ENCODE peak calls at places on chromosomes 5 and 9, in five cellular contexts. One of them, this sample, is unnamed.
A peak's percentile ranks its signal among the peaks of the same experiment; 100 is the strongest.

GRCh38 chr9:109775516-109775915 is 4.5 kb upstream of the PALM2AKAP2 start:
- DNase-seq in neuronal stem cell: no peak
- DNase-seq in IMR-90: peak; percentile 76
- DNase-seq in trophoblast cell: no peak
- DNase-seq in mesendoderm: no peak
- DNase-seq in this sample: no peak

GRCh38 chr5:120457839-120458507 is 6.1 kb upstream of the PRR16 start:
- DNase-seq in neuronal stem cell: no peak
- DNase-seq in IMR-90: peak; percentile 29
- DNase-seq in trophoblast cell: peak; percentile 67
- DNase-seq in mesendoderm: peak; percentile 64
- DNase-seq in this sample: peak; percentile 80

GRCh38 chr5:63768221-63768620 is 194.0 kb downstream of the HTR1A start:
- DNase-seq in neuronal stem cell: no peak
- DNase-seq in IMR-90: no peak
- DNase-seq in trophoblast cell: no peak
- DNase-seq in mesendoderm: no peak
- DNase-seq in this sample: no peak

GRCh38 chr5:133980652-133981051 is 12.2 kb upstream of the C5orf15 start:
- DNase-seq in neuronal stem cell: no peak
- DNase-seq in IMR-90: no peak
- DNase-seq in trophoblast cell: no peak
- DNase-seq in mesendoderm: no peak
- DNase-seq in this sample: no peak

GRCh38 chr5:53191766-53192165 is 82.2 kb upstream of the MOCS2 start:
- DNase-seq in neuronal stem cell: no peak
- DNase-seq in IMR-90: peak; percentile 20
- DNase-seq in trophoblast cell: no peak
- DNase-seq in mesendoderm: no peak
- DNase-seq in this sample: no peak

GRCh38 chr9:78236511-78236950 is 656 bp downstream of the CEP78 start:
- DNase-seq in neuronal stem cell: no peak
- DNase-seq in IMR-90: no peak
- DNase-seq in trophoblast cell: no peak
- DNase-seq in mesendoderm: no peak
- DNase-seq in this sample: no peak

GRCh38 chr5:115551415-115551814 is 6.8 kb upstream of the FEM1C start:
- DNase-seq in neuronal stem cell: no peak
- DNase-seq in IMR-90: no peak
- DNase-seq in trophoblast cell: no peak
- DNase-seq in mesendoderm: no peak
- DNase-seq in this sample: no peak

GRCh38 chr9:87140142-87140541 is 192.8 kb upstream of the GAS1 start:
- DNase-seq in neuronal stem cell: no peak
- DNase-seq in IMR-90: no peak
- DNase-seq in trophoblast cell: no peak
- DNase-seq in mesendoderm: no peak
- DNase-seq in this sample: no peak

GRCh38 chr5:54136666-54137440 is 173.5 kb downstream of the ARL15 start:
- DNase-seq in neuronal stem cell: no peak
- DNase-seq in IMR-90: no peak
- DNase-seq in trophoblast cell: no peak
- DNase-seq in mesendoderm: no peak
- DNase-seq in this sample: no peak

GRCh38 chr9:78574354-78575036 is 277.6 kb downstream of the PSAT1 start:
- DNase-seq in neuronal stem cell: peak; percentile 59
- DNase-seq in IMR-90: no peak
- DNase-seq in trophoblast cell: no peak
- DNase-seq in mesendoderm: peak; percentile 27
- DNase-seq in this sample: no peak

GRCh38 chr5:96582343-96582742 is 79.8 kb upstream of the CAST start:
- DNase-seq in neuronal stem cell: no peak
- DNase-seq in IMR-90: peak; percentile 55
- DNase-seq in trophoblast cell: no peak
- DNase-seq in mesendoderm: no peak
- DNase-seq in this sample: no peak

GRCh38 chr9:20356392-20357206 is 265.7 kb downstream of the MLLT3 start:
- DNase-seq in neuronal stem cell: peak; percentile 74
- DNase-seq in IMR-90: peak; percentile 86
- DNase-seq in trophoblast cell: peak; percentile 48
- DNase-seq in mesendoderm: peak; percentile 90
- DNase-seq in this sample: peak; percentile 77

GRCh38 chr5:172658869-172659513 is 17.9 kb downstream of the NEURL1B start:
- DNase-seq in neuronal stem cell: no peak
- DNase-seq in IMR-90: peak; percentile 46
- DNase-seq in trophoblast cell: no peak
- DNase-seq in mesendoderm: no peak
- DNase-seq in this sample: no peak

GRCh38 chr5:178398856-178399722 is 166.5 kb upstream of the PHYKPL start:
- DNase-seq in neuronal stem cell: no peak
- DNase-seq in IMR-90: no peak
- DNase-seq in trophoblast cell: no peak
- DNase-seq in mesendoderm: no peak
- DNase-seq in this sample: no peak

DNA sequence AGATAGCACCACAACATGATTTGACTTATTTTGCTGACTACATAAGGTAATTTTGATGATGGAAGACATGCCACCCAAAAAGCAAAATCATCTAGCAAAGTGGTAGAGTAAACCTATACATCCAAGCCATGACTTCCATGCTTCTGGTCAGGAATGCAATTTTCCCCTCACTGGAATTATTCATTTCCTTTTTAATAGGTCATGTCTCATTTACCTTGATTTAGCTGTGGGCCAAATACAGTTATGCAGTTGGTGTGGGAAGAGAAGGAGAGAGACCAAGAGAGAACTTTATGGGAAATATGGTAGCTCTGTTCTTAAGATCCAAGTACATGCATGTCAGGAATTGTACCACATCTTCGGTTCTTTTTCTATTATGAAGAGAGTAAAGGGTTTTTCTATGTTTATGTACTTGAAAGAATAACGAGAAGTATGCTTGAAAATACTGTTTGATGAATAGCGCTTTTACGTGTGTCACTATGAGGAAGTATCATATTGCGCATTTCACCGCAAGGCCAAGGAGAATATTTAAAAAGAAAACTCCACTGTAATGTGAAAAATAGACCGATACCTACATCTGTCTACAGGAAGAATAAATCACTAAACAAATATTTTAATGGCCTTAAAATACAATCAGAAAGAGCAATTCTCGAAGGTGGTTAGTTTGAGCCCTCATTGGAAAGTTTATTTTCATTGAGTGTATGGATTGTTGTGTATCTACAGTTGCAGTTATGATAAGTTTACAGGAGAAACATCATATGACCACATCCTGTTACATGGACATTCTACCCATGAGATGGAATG is 134.0 kb downstream of the FOXD1 start:
- DNase-seq in neuronal stem cell: no peak
- DNase-seq in IMR-90: peak; percentile 54
- DNase-seq in trophoblast cell: no peak
- DNase-seq in mesendoderm: no peak
- DNase-seq in this sample: no peak
- H3K4me2 ChIP-seq in neuronal stem cell: no peak overlapping the region
- H3K4me2 ChIP-seq in IMR-90: no peak overlapping the region
- H3K4me2 ChIP-seq in trophoblast cell: no peak overlapping the region
- H3K4me2 ChIP-seq in mesendoderm: no peak overlapping the region
- H3K4me2 ChIP-seq in this sample: no peak overlapping the region

DNA sequence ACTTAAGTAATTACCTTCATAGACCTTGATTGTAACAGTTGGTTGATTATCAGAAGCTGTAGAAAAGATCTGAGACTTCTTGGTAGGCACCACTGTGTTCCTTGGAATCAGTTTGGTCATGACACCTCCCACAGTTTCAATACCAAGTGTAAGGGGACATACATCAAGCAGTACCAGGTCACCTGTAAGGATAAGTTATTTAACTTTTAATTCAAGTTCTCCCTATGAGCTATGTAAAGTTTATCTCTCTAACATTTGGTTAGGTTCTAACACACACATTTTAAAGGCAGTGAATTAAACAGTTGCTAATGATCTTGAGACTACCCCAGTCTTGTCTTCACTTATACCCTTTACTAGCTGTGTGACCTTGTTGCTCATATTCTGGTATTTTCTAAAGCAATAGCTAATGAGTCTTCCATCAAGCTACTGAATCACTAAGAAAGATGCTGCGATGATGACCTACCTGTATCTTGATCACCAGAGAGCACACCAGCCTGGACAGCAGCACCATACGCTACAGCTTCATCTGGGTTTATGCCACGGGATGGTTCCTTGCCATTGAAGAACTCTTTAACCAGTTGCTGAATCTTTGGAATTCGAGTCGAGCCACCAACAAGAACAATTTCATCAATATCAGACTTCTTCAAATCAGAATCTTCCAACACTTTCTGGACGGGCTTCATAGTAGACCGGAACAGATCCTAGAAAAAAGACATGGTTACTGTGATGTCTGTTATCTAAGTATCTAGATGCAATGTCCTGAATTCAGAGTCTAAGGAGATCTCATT is 2.8 kb downstream of the HSPA5 start:
- DNase-seq in neuronal stem cell: no peak
- DNase-seq in IMR-90: no peak
- DNase-seq in trophoblast cell: no peak
- DNase-seq in mesendoderm: no peak
- DNase-seq in this sample: no peak
- H3K9ac ChIP-seq in neuronal stem cell: no peak overlapping the region
- H3K9ac ChIP-seq in IMR-90: no peak overlapping the region
- H3K9ac ChIP-seq in trophoblast cell: no peak overlapping the region
- H3K9ac ChIP-seq in mesendoderm: peak overlapping the region; percentile 39
- H3K9ac ChIP-seq in this sample: no peak overlapping the region

GRCh38 chr9:136785956-136786355 is 5.2 kb upstream of the TMEM141 start:
- DNase-seq in neuronal stem cell: no peak
- DNase-seq in IMR-90: no peak
- DNase-seq in trophoblast cell: no peak
- DNase-seq in mesendoderm: no peak
- DNase-seq in this sample: no peak

GRCh38 chr9:136779808-136780207 is 11.3 kb upstream of the TMEM141 start:
- DNase-seq in neuronal stem cell: no peak
- DNase-seq in IMR-90: no peak
- DNase-seq in trophoblast cell: no peak
- DNase-seq in mesendoderm: no peak
- DNase-seq in this sample: no peak

GRCh38 chr9:136784997-136785361 is 6.2 kb upstream of the TMEM141 start:
- DNase-seq in neuronal stem cell: no peak
- DNase-seq in IMR-90: no peak
- DNase-seq in trophoblast cell: no peak
- DNase-seq in mesendoderm: no peak
- DNase-seq in this sample: no peak

GRCh38 chr9:136784249-136784996 is 6.7 kb upstream of the TMEM141 start:
- DNase-seq in neuronal stem cell: no peak
- DNase-seq in IMR-90: no peak
- DNase-seq in trophoblast cell: no peak
- DNase-seq in mesendoderm: no peak
- DNase-seq in this sample: no peak

GRCh38 chr9:136782452-136782851 is 8.7 kb upstream of the TMEM141 start:
- DNase-seq in neuronal stem cell: no peak
- DNase-seq in IMR-90: no peak
- DNase-seq in trophoblast cell: no peak
- DNase-seq in mesendoderm: no peak
- DNase-seq in this sample: no peak
- H2BK120ac ChIP-seq in neuronal stem cell: no peak overlapping the region
- H2BK120ac ChIP-seq in IMR-90: no peak overlapping the region
- H2BK120ac ChIP-seq in trophoblast cell: no peak overlapping the region
- H2BK120ac ChIP-seq in mesendoderm: no peak overlapping the region
- H2BK120ac ChIP-seq in this sample: no peak overlapping the region

GRCh38 chr5:109406719-109407118 is 3.1 kb downstream of the PJA2 start:
- DNase-seq in neuronal stem cell: no peak
- DNase-seq in IMR-90: no peak
- DNase-seq in trophoblast cell: no peak
- DNase-seq in mesendoderm: no peak
- DNase-seq in this sample: no peak
- H3K4me2 ChIP-seq in neuronal stem cell: no peak overlapping the region
- H3K4me2 ChIP-seq in IMR-90: no peak overlapping the region
- H3K4me2 ChIP-seq in trophoblast cell: no peak overlapping the region
- H3K4me2 ChIP-seq in mesendoderm: no peak overlapping the region
- H3K4me2 ChIP-seq in this sample: no peak overlapping the region

GRCh38 chr5:110021251-110021650 is 331.5 kb downstream of the MAN2A1 start:
- DNase-seq in neuronal stem cell: no peak
- DNase-seq in IMR-90: no peak
- DNase-seq in trophoblast cell: no peak
- DNase-seq in mesendoderm: no peak
- DNase-seq in this sample: no peak

GRCh38 chr5:110017854-110018253 is 328.1 kb downstream of the MAN2A1 start:
- DNase-seq in neuronal stem cell: no peak
- DNase-seq in IMR-90: no peak
- DNase-seq in trophoblast cell: no peak
- DNase-seq in mesendoderm: no peak
- DNase-seq in this sample: no peak

GRCh38 chr5:110019119-110019518 is 329.4 kb downstream of the MAN2A1 start:
- DNase-seq in neuronal stem cell: no peak
- DNase-seq in IMR-90: no peak
- DNase-seq in trophoblast cell: no peak
- DNase-seq in mesendoderm: no peak
- DNase-seq in this sample: no peak

GRCh38 chr5:110018509-110018908 is 328.8 kb downstream of the MAN2A1 start:
- DNase-seq in neuronal stem cell: no peak
- DNase-seq in IMR-90: no peak
- DNase-seq in trophoblast cell: no peak
- DNase-seq in mesendoderm: no peak
- DNase-seq in this sample: no peak

DNA sequence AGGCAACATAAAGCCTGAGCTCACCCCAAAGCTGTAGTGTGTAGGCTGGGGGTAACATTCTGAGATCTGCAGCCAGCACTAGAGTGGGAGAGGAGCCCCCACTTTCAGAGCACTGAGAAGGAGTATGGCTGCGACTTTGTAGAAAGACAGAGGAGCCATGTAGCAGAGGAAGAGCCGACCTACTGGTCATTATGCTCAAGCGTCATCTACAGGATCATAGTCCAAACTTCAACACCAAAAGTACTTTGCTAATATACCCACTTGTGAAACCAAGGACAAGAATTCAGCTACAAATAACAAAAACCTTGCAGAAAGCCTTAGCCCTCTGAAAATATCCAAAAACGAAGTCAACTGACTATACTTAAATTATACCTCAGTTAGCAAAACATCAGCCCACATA is 330.1 kb downstream of the MAN2A1 start:
- DNase-seq in neuronal stem cell: no peak
- DNase-seq in IMR-90: no peak
- DNase-seq in trophoblast cell: no peak
- DNase-seq in mesendoderm: no peak
- DNase-seq in this sample: no peak
- H3K9ac ChIP-seq in neuronal stem cell: no peak overlapping the region
- H3K9ac ChIP-seq in IMR-90: no peak overlapping the region
- H3K9ac ChIP-seq in trophoblast cell: no peak overlapping the region
- H3K9ac ChIP-seq in mesendoderm: no peak overlapping the region
- H3K9ac ChIP-seq in this sample: no peak overlapping the region

GRCh38 chr9:71857159-71857558 is 53.8 kb downstream of the ABHD17B start:
- DNase-seq in neuronal stem cell: no peak
- DNase-seq in IMR-90: no peak
- DNase-seq in trophoblast cell: no peak
- DNase-seq in mesendoderm: no peak
- DNase-seq in this sample: no peak
- H2BK120ac ChIP-seq in neuronal stem cell: no peak overlapping the region
- H2BK120ac ChIP-seq in IMR-90: no peak overlapping the region
- H2BK120ac ChIP-seq in trophoblast cell: no peak overlapping the region
- H2BK120ac ChIP-seq in mesendoderm: no peak overlapping the region
- H2BK120ac ChIP-seq in this sample: no peak overlapping the region

GRCh38 chr9:128375865-128376264 is 4.7 kb downstream of the URM1 start:
- DNase-seq in neuronal stem cell: no peak
- DNase-seq in IMR-90: no peak
- DNase-seq in trophoblast cell: no peak
- DNase-seq in mesendoderm: no peak
- DNase-seq in this sample: no peak
- H3K4me2 ChIP-seq in neuronal stem cell: no peak overlapping the region
- H3K4me2 ChIP-seq in IMR-90: no peak overlapping the region
- H3K4me2 ChIP-seq in trophoblast cell: no peak overlapping the region
- H3K4me2 ChIP-seq in mesendoderm: no peak overlapping the region
- H3K4me2 ChIP-seq in this sample: no peak overlapping the region